ENCODE peak calls at places on chromosomes 2 and 18, in nine cellular contexts. One of them, this sample, is unnamed.

GRCh38 chr18:8751692-8752091 is 46.3 kb downstream of the MTCL1 start:
- DNase-seq in kidney: no peak
- DNase-seq in stimulated activated CD4-positive, alpha-beta T cell treated with anti-CD3 and anti-CD28 coated beads, Interleukin-2, amount 100 ng/mL, for 24 hours: no peak
- DNase-seq in astrocyte of the spinal cord: no peak
- DNase-seq in mammary epithelial cell: no peak
- DNase-seq in HT-29: no peak
- DNase-seq in MCF 10A: no peak
- DNase-seq in hypothalamus: no peak
- DNase-seq in GM13977: no peak
- DNase-seq in this sample: no peak

GRCh38 chr18:686339-687111 is 25.9 kb downstream of the ENOSF1 start:
- DNase-seq in kidney: no peak
- DNase-seq in stimulated activated CD4-positive, alpha-beta T cell treated with anti-CD3 and anti-CD28 coated beads, Interleukin-2, amount 100 ng/mL, for 24 hours: no peak
- DNase-seq in astrocyte of the spinal cord: no peak
- DNase-seq in mammary epithelial cell: no peak
- DNase-seq in HT-29: no peak
- DNase-seq in MCF 10A: no peak
- DNase-seq in hypothalamus: no peak
- DNase-seq in GM13977: no peak
- DNase-seq in this sample: no peak

GRCh38 chr2:146591907-146592306 is 1252.9 kb upstream of the ACVR2A start:
- DNase-seq in kidney: no peak
- DNase-seq in stimulated activated CD4-positive, alpha-beta T cell treated with anti-CD3 and anti-CD28 coated beads, Interleukin-2, amount 100 ng/mL, for 24 hours: no peak
- DNase-seq in astrocyte of the spinal cord: no peak
- DNase-seq in mammary epithelial cell: no peak
- DNase-seq in HT-29: no peak
- DNase-seq in MCF 10A: no peak
- DNase-seq in hypothalamus: no peak
- DNase-seq in GM13977: no peak
- DNase-seq in this sample: no peak

GRCh38 chr2:67221266-67221665 is 175.9 kb upstream of the ETAA1 start:
- DNase-seq in kidney: no peak
- DNase-seq in stimulated activated CD4-positive, alpha-beta T cell treated with anti-CD3 and anti-CD28 coated beads, Interleukin-2, amount 100 ng/mL, for 24 hours: no peak
- DNase-seq in astrocyte of the spinal cord: no peak
- DNase-seq in mammary epithelial cell: no peak
- DNase-seq in HT-29: no peak
- DNase-seq in MCF 10A: no peak
- DNase-seq in hypothalamus: no peak
- DNase-seq in GM13977: no peak
- DNase-seq in this sample: no peak

GRCh38 chr2:230913406-230913805 is 11.6 kb downstream of the GPR55 start:
- DNase-seq in kidney: no peak
- DNase-seq in stimulated activated CD4-positive, alpha-beta T cell treated with anti-CD3 and anti-CD28 coated beads, Interleukin-2, amount 100 ng/mL, for 24 hours: no peak
- DNase-seq in astrocyte of the spinal cord: no peak
- DNase-seq in mammary epithelial cell: no peak
- DNase-seq in HT-29: no peak
- DNase-seq in MCF 10A: peak; percentile 32
- DNase-seq in hypothalamus: no peak
- DNase-seq in GM13977: no peak
- DNase-seq in this sample: peak; percentile 67

GRCh38 chr2:224369028-224369632 is 32.8 kb downstream of the FAM124B start:
- DNase-seq in kidney: no peak
- DNase-seq in stimulated activated CD4-positive, alpha-beta T cell treated with anti-CD3 and anti-CD28 coated beads, Interleukin-2, amount 100 ng/mL, for 24 hours: no peak
- DNase-seq in astrocyte of the spinal cord: peak; percentile 54
- DNase-seq in mammary epithelial cell: peak; percentile 20
- DNase-seq in HT-29: peak; percentile 60
- DNase-seq in MCF 10A: peak; percentile 66
- DNase-seq in hypothalamus: no peak
- DNase-seq in GM13977: peak; percentile 45
- DNase-seq in this sample: no peak

GRCh38 chr2:72138921-72139381 is 8.7 kb downstream of the CYP26B1 start:
- DNase-seq in kidney: peak; percentile 89
- DNase-seq in stimulated activated CD4-positive, alpha-beta T cell treated with anti-CD3 and anti-CD28 coated beads, Interleukin-2, amount 100 ng/mL, for 24 hours: no peak
- DNase-seq in astrocyte of the spinal cord: no peak
- DNase-seq in mammary epithelial cell: no peak
- DNase-seq in HT-29: peak; percentile 29
- DNase-seq in MCF 10A: no peak
- DNase-seq in hypothalamus: no peak
- DNase-seq in GM13977: no peak
- DNase-seq in this sample: no peak

GRCh38 chr2:83462881-83463280 is 996.2 kb downstream of the SUCLG1 start:
- DNase-seq in kidney: no peak
- DNase-seq in stimulated activated CD4-positive, alpha-beta T cell treated with anti-CD3 and anti-CD28 coated beads, Interleukin-2, amount 100 ng/mL, for 24 hours: no peak
- DNase-seq in astrocyte of the spinal cord: no peak
- DNase-seq in mammary epithelial cell: no peak
- DNase-seq in HT-29: no peak
- DNase-seq in MCF 10A: no peak
- DNase-seq in hypothalamus: no peak
- DNase-seq in GM13977: no peak
- DNase-seq in this sample: no peak

GRCh38 chr2:239670463-239671120 is 269.8 kb upstream of the HDAC4 start:
- DNase-seq in kidney: no peak
- DNase-seq in stimulated activated CD4-positive, alpha-beta T cell treated with anti-CD3 and anti-CD28 coated beads, Interleukin-2, amount 100 ng/mL, for 24 hours: no peak
- DNase-seq in astrocyte of the spinal cord: no peak
- DNase-seq in mammary epithelial cell: no peak
- DNase-seq in HT-29: no peak
- DNase-seq in MCF 10A: no peak
- DNase-seq in hypothalamus: no peak
- DNase-seq in GM13977: no peak
- DNase-seq in this sample: no peak

GRCh38 chr2:166924967-166925366 is 36.7 kb downstream of the XIRP2 start:
- DNase-seq in kidney: no peak
- DNase-seq in stimulated activated CD4-positive, alpha-beta T cell treated with anti-CD3 and anti-CD28 coated beads, Interleukin-2, amount 100 ng/mL, for 24 hours: no peak
- DNase-seq in astrocyte of the spinal cord: no peak
- DNase-seq in mammary epithelial cell: no peak
- DNase-seq in HT-29: no peak
- DNase-seq in MCF 10A: no peak
- DNase-seq in hypothalamus: no peak
- DNase-seq in GM13977: no peak
- DNase-seq in this sample: no peak

GRCh38 chr2:48482313-48482712 is 47.6 kb upstream of the STON1 start:
- DNase-seq in kidney: no peak
- DNase-seq in stimulated activated CD4-positive, alpha-beta T cell treated with anti-CD3 and anti-CD28 coated beads, Interleukin-2, amount 100 ng/mL, for 24 hours: no peak
- DNase-seq in astrocyte of the spinal cord: peak; percentile 78
- DNase-seq in mammary epithelial cell: no peak
- DNase-seq in HT-29: no peak
- DNase-seq in MCF 10A: peak; percentile 13
- DNase-seq in hypothalamus: no peak
- DNase-seq in GM13977: no peak
- DNase-seq in this sample: no peak

GRCh38 chr18:2139676-2140075 is 431.6 kb downstream of the METTL4 start:
- DNase-seq in kidney: no peak
- DNase-seq in stimulated activated CD4-positive, alpha-beta T cell treated with anti-CD3 and anti-CD28 coated beads, Interleukin-2, amount 100 ng/mL, for 24 hours: no peak
- DNase-seq in astrocyte of the spinal cord: peak; percentile 67
- DNase-seq in mammary epithelial cell: peak; percentile 68
- DNase-seq in HT-29: peak; percentile 56
- DNase-seq in MCF 10A: peak; percentile 62
- DNase-seq in hypothalamus: no peak
- DNase-seq in GM13977: no peak
- DNase-seq in this sample: no peak

GRCh38 chr2:72027426-72028161 is 120.1 kb downstream of the CYP26B1 start:
- DNase-seq in kidney: no peak
- DNase-seq in stimulated activated CD4-positive, alpha-beta T cell treated with anti-CD3 and anti-CD28 coated beads, Interleukin-2, amount 100 ng/mL, for 24 hours: peak; percentile 11
- DNase-seq in astrocyte of the spinal cord: no peak
- DNase-seq in mammary epithelial cell: peak; percentile 54
- DNase-seq in HT-29: no peak
- DNase-seq in MCF 10A: peak; percentile 79
- DNase-seq in hypothalamus: no peak
- DNase-seq in GM13977: no peak
- DNase-seq in this sample: no peak

GRCh38 chr18:7940976-7941375 is 373.9 kb downstream of the PTPRM start:
- DNase-seq in kidney: no peak
- DNase-seq in stimulated activated CD4-positive, alpha-beta T cell treated with anti-CD3 and anti-CD28 coated beads, Interleukin-2, amount 100 ng/mL, for 24 hours: no peak
- DNase-seq in astrocyte of the spinal cord: no peak
- DNase-seq in mammary epithelial cell: no peak
- DNase-seq in HT-29: no peak
- DNase-seq in MCF 10A: no peak
- DNase-seq in hypothalamus: no peak
- DNase-seq in GM13977: no peak
- DNase-seq in this sample: no peak

GRCh38 chr2:47632754-47633153 is 150.2 kb upstream of the MSH6 start:
- DNase-seq in kidney: no peak
- DNase-seq in stimulated activated CD4-positive, alpha-beta T cell treated with anti-CD3 and anti-CD28 coated beads, Interleukin-2, amount 100 ng/mL, for 24 hours: no peak
- DNase-seq in astrocyte of the spinal cord: no peak
- DNase-seq in mammary epithelial cell: no peak
- DNase-seq in HT-29: no peak
- DNase-seq in MCF 10A: no peak
- DNase-seq in hypothalamus: no peak
- DNase-seq in GM13977: no peak
- DNase-seq in this sample: no peak

GRCh38 chr2:111678651-111679050 is 205.3 kb downstream of the ANAPC1 start:
- DNase-seq in kidney: no peak
- DNase-seq in stimulated activated CD4-positive, alpha-beta T cell treated with anti-CD3 and anti-CD28 coated beads, Interleukin-2, amount 100 ng/mL, for 24 hours: no peak
- DNase-seq in astrocyte of the spinal cord: peak; percentile 14
- DNase-seq in mammary epithelial cell: peak; percentile 24
- DNase-seq in HT-29: no peak
- DNase-seq in MCF 10A: no peak
- DNase-seq in hypothalamus: no peak
- DNase-seq in GM13977: no peak
- DNase-seq in this sample: no peak

GRCh38 chr18:697012-697411 is 15.4 kb downstream of the ENOSF1 start:
- DNase-seq in kidney: no peak
- DNase-seq in stimulated activated CD4-positive, alpha-beta T cell treated with anti-CD3 and anti-CD28 coated beads, Interleukin-2, amount 100 ng/mL, for 24 hours: no peak
- DNase-seq in astrocyte of the spinal cord: no peak
- DNase-seq in mammary epithelial cell: no peak
- DNase-seq in HT-29: no peak
- DNase-seq in MCF 10A: no peak
- DNase-seq in hypothalamus: no peak
- DNase-seq in GM13977: no peak
- DNase-seq in this sample: no peak

GRCh38 chr2:221068123-221068522 is 504.0 kb downstream of the EPHA4 start:
- DNase-seq in kidney: no peak
- DNase-seq in stimulated activated CD4-positive, alpha-beta T cell treated with anti-CD3 and anti-CD28 coated beads, Interleukin-2, amount 100 ng/mL, for 24 hours: no peak
- DNase-seq in astrocyte of the spinal cord: no peak
- DNase-seq in mammary epithelial cell: no peak
- DNase-seq in HT-29: no peak
- DNase-seq in MCF 10A: no peak
- DNase-seq in hypothalamus: no peak
- DNase-seq in GM13977: no peak
- DNase-seq in this sample: no peak

GRCh38 chr2:65494078-65494477 is 61.7 kb upstream of the SPRED2 start:
- DNase-seq in kidney: no peak
- DNase-seq in stimulated activated CD4-positive, alpha-beta T cell treated with anti-CD3 and anti-CD28 coated beads, Interleukin-2, amount 100 ng/mL, for 24 hours: no peak
- DNase-seq in astrocyte of the spinal cord: no peak
- DNase-seq in mammary epithelial cell: no peak
- DNase-seq in HT-29: no peak
- DNase-seq in MCF 10A: no peak
- DNase-seq in hypothalamus: no peak
- DNase-seq in GM13977: no peak
- DNase-seq in this sample: no peak